ENCODE peak calls at places on chromosomes 3 and 15, in eight cellular contexts. F is stimulated activated CD8-positive, alpha-beta memory T cell treated with anti-CD3 and anti-CD28 coated beads, Interleukin-15, amount 100 ng/mL, for 48 hours; Z is NCI-H510A treated with DMSO at 0.1 percent for 48 hours; A is CD4-positive, CD25-positive, alpha-beta regulatory T cell; R is stimulated activated CD4-positive, alpha-beta T cell treated with anti-CD3 and anti-CD28 coated beads, Interleukin-12 subunit alpha, Interleukin-12 subunit beta, amount 100 ng/mL, for 24 hours; W is GM12891; T is AG20443; M is CD8-positive, alpha-beta T cell. J is an unnamed sample.

GRCh38 chr3:161913786-161914389 is 417.3 kb downstream of the OTOL1 start:
- DNase-seq in F (no peak), Z (no peak), A (no peak), R (no peak), W (no peak), T (peak), M (no peak), J (no peak)

GRCh38 chr3:31288224-31288623 is 244.5 kb upstream of the STT3B start:
- DNase-seq in F (no peak), Z (no peak), A (no peak), R (no peak), W (no peak), T (no peak), M (no peak), J (no peak)

GRCh38 chr15:51732661-51733060 is 4.8 kb downstream of the LYSMD2 start:
- DNase-seq in F (no peak), Z (no peak), A (no peak), R (no peak), W (no peak), T (no peak), M (no peak), J (no peak)

GRCh38 chr3:39148116-39149058 is 5.0 kb downstream of the CSRNP1 start:
- DNase-seq in F (no peak), Z (no peak), A (no peak), R (no peak), W (no peak), T (peak), M (peak), J (no peak)

GRCh38 chr15:85691350-85692240 is 103.1 kb downstream of the KLHL25 start:
- DNase-seq in F (no peak), Z (no peak), A (no peak), R (no peak), W (no peak), T (no peak), M (no peak), J (no peak)

GRCh38 chr3:98956008-98956407 is 54.5 kb upstream of the DCBLD2 start:
- DNase-seq in F (no peak), Z (no peak), A (no peak), R (no peak), W (no peak), T (no peak), M (no peak), J (no peak)

GRCh38 chr3:183032904-183033555 is 52.7 kb upstream of the DCUN1D1 start:
- DNase-seq in F (no peak), Z (no peak), A (no peak), R (no peak), W (no peak), T (no peak), M (no peak), J (no peak)

GRCh38 chr3:48186993-48187578 is 1.1 kb downstream of the CDC25A start:
- DNase-seq in F (no peak), Z (no peak), A (no peak), R (no peak), W (no peak), T (peak), M (no peak), J (no peak)

GRCh38 chr3:58824285-58824684 is 157.7 kb upstream of the FAM3D start:
- DNase-seq in F (peak), Z (peak), A (no peak), R (peak), W (no peak), T (peak), M (no peak), J (peak)

GRCh38 chr3:8239718-8240698 is 261.6 kb upstream of the LMCD1 start:
- DNase-seq in F (no peak), Z (peak), A (peak), R (peak), W (peak), T (peak), M (no peak), J (peak)

GRCh38 chr15:28001641-28002040 is 97.5 kb downstream of the OCA2 start:
- DNase-seq in F (no peak), Z (no peak), A (no peak), R (no peak), W (no peak), T (no peak), M (no peak), J (no peak)

GRCh38 chr3:115912372-115912771 is 289.1 kb downstream of the GAP43 start:
- DNase-seq in F (no peak), Z (no peak), A (no peak), R (no peak), W (no peak), T (peak), M (no peak), J (peak)

GRCh38 chr3:41893977-41894376 is 67.9 kb downstream of the ULK4 start:
- DNase-seq in F (no peak), Z (peak), A (peak), R (no peak), W (no peak), T (peak), M (no peak), J (peak)

GRCh38 chr3:185473290-185473815 is 25.5 kb downstream of the TMEM41A start:
- DNase-seq in F (no peak), Z (no peak), A (no peak), R (no peak), W (no peak), T (no peak), M (no peak), J (no peak)

GRCh38 chr3:50204804-50205718 is at the start of gene SLC38A3:
- DNase-seq in F (no peak), Z (peak), A (no peak), R (no peak), W (no peak), T (peak), M (no peak), J (no peak)